ENCODE peak calls at places on chromosomes 2 and 18, in six cellular contexts. L is GM20000, C is HFFc6, D is thoracic aorta, O is Calu3, W is GM04504. V is an unnamed sample.

GRCh38 chr2:12980817-12981216 is 264.1 kb downstream of the TRIB2 start:
- DNase-seq in L (no peak), D (no peak), W (no peak), O (no peak), C (no peak), V (no peak)

GRCh38 chr2:108536133-108536780 is 2.0 kb downstream of the LIMS1 start:
- DNase-seq in W (no peak), O (no peak), D (no peak), C (no peak), L (no peak), V (no peak)

GRCh38 chr2:239470151-239470900 is 69.5 kb upstream of the HDAC4 start:
- DNase-seq in L (no peak), W (no peak), D (no peak), O (no peak), C (no peak), V (no peak)

GRCh38 chr2:8445580-8445979 is 236.3 kb upstream of the ID2 start:
- DNase-seq in D (no peak), C (no peak), O (no peak), W (no peak), L (no peak), V (no peak)

GRCh38 chr2:182542501-182543258 is 115.8 kb upstream of the PDE1A start:
- DNase-seq in O (no peak), W (no peak), D (no peak), L (no peak), C (no peak), V (no peak)

GRCh38 chr2:182594286-182594685 is 121.8 kb upstream of the DNAJC10 start:
- DNase-seq in W (no peak), L (no peak), C (peak), O (no peak), D (no peak), V (peak)

GRCh38 chr2:25981596-25982272 is 563 bp downstream of the KIF3C start:
- DNase-seq in W (no peak), C (no peak), D (no peak), O (no peak), L (peak), V (no peak)

GRCh38 chr18:48153641-48154481 is 223.4 kb upstream of the SMAD2 start:
- DNase-seq in W (peak), C (peak), O (no peak), L (no peak), D (no peak), V (peak)

GRCh38 chr2:224973112-224974016 is 68.9 kb downstream of the DOCK10 start:
- DNase-seq in W (no peak), O (peak), D (no peak), C (no peak), L (no peak), V (peak)

GRCh38 chr2:222613715-222614331 is 42.1 kb downstream of the FARSB start:
- DNase-seq in W (no peak), L (peak), C (peak), D (no peak), O (peak), V (peak)

GRCh38 chr2:178414266-178415247 is 36.4 kb downstream of the PRKRA start:
- DNase-seq in W (peak), D (peak), L (peak), C (peak), O (peak), V (peak)

GRCh38 chr2:160228141-160228963 is 28.3 kb upstream of the ITGB6 start:
- DNase-seq in L (no peak), W (peak), O (no peak), C (peak), D (no peak), V (no peak)

GRCh38 chr2:3266727-3267548 is 110.7 kb downstream of the EIPR1 start:
- DNase-seq in O (no peak), W (no peak), L (no peak), D (no peak), C (no peak), V (no peak)

GRCh38 chr2:193738892-193739291 is 1544.2 kb upstream of the TMEFF2 start:
- DNase-seq in O (no peak), D (no peak), L (no peak), C (no peak), W (no peak), V (no peak)

GRCh38 chr2:158359846-158360245 is 96.7 kb downstream of the CCDC148 start:
- DNase-seq in W (no peak), L (no peak), O (peak), C (no peak), D (no peak), V (no peak)

GRCh38 chr2:144650886-144651285 is 131.0 kb upstream of the ZEB2 start:
- DNase-seq in L (no peak), W (no peak), D (no peak), O (no peak), C (no peak), V (no peak)

GRCh38 chr2:149715005-149715592 is 127.5 kb upstream of the MMADHC start:
- DNase-seq in L (peak), D (no peak), C (peak), O (peak), W (no peak), V (peak)

GRCh38 chr2:54454922-54455583 is 1.1 kb upstream of the SPTBN1 start:
- DNase-seq in C (no peak), O (peak), W (no peak), D (no peak), L (peak), V (peak)

GRCh38 chr2:19878268-19879046 is 23.3 kb downstream of the TTC32 start:
- DNase-seq in C (no peak), L (no peak), O (no peak), W (no peak), D (no peak), V (no peak)

GRCh38 chr2:108938069-108938710 is 50.8 kb downstream of the EDAR start:
- DNase-seq in L (no peak), C (no peak), D (no peak), W (no peak), O (no peak), V (peak)

GRCh38 chr2:227545990-227546389 is 52.7 kb upstream of the SCYGR2 start:
- DNase-seq in D (no peak), O (peak), L (no peak), C (no peak), W (no peak), V (no peak)

GRCh38 chr2:236545248-236545658 is 24.4 kb upstream of the ACKR3 start:
- DNase-seq in O (no peak), W (no peak), C (no peak), D (no peak), L (peak), V (no peak)